ENCODE peak calls at places on chromosomes 6 and 20, in six cellular contexts. G is H1, T is HepG2, V is transverse colon, W is esophagus squamous epithelium, C is heart left ventricle. L is an unnamed sample.

GRCh38 chr6:96911171-96911570 is 13.4 kb upstream of the KLHL32 start:
- DNase-seq in G (no peak), T (no peak), V (no peak), W (no peak), C (no peak), L (no peak)

GRCh38 chr6:167410510-167410909 is 85.6 kb downstream of the TTLL2 start:
- DNase-seq in G (no peak), T (no peak), V (no peak), W (no peak), C (no peak), L (no peak)

GRCh38 chr6:96862560-96862959 is 25.3 kb upstream of the GPR63 start:
- DNase-seq in G (no peak), T (no peak), V (no peak), W (no peak), C (no peak), L (no peak)

GRCh38 chr6:26388441-26388840 is 5.5 kb downstream of the BTN2A2 start:
- DNase-seq in G (no peak), T (no peak), V (no peak), W (no peak), C (no peak), L (no peak)

GRCh38 chr20:12057778-12058177 is 140.1 kb downstream of the BTBD3 start:
- DNase-seq in G (no peak), T (no peak), V (no peak), W (no peak), C (no peak), L (no peak)

GRCh38 chr6:148723484-148723883 is 23.3 kb upstream of the UST start:
- DNase-seq in G (no peak), T (no peak), V (no peak), W (no peak), C (no peak), L (no peak)

GRCh38 chr20:9838378-9839295 is at the start of gene PAK5:
- DNase-seq in G (peak; percentile 93), T (peak; percentile 53), V (no peak), W (no peak), C (peak; percentile 42), L (no peak)

GRCh38 chr20:23666189-23666588 is 22.6 kb downstream of the CST4 start:
- DNase-seq in G (no peak), T (no peak), V (no peak), W (no peak), C (no peak), L (no peak)

GRCh38 chr6:77466055-77467028 is 3.1 kb upstream of the HTR1B start:
- DNase-seq in G (peak; percentile 72), T (peak; percentile 20), V (peak; percentile 30), W (no peak), C (no peak), L (peak; percentile 41)

GRCh38 chr6:2949536-2950083 is 21.8 kb downstream of the SERPINB6 start:
- DNase-seq in G (peak; percentile 20), T (no peak), V (no peak), W (no peak), C (no peak), L (no peak)

GRCh38 chr6:2952557-2953095 is 18.7 kb downstream of the SERPINB6 start:
- DNase-seq in G (peak; percentile 97), T (peak; percentile 72), V (peak; percentile 87), W (no peak), C (peak; percentile 87), L (peak; percentile 55)

GRCh38 chr6:2951723-2952122 is 19.6 kb downstream of the SERPINB6 start:
- DNase-seq in G (no peak), T (no peak), V (no peak), W (no peak), C (no peak), L (no peak)

GRCh38 chr6:2950713-2951112 is 20.7 kb downstream of the SERPINB6 start:
- DNase-seq in G (no peak), T (no peak), V (no peak), W (no peak), C (no peak), L (no peak)

GRCh38 chr6:2953098-2953497 is 18.3 kb downstream of the SERPINB6 start:
- DNase-seq in G (no peak), T (no peak), V (no peak), W (no peak), C (no peak), L (no peak)
- TF ChIP-seq POLR2A in G (no peak), T (no peak), V (no peak), W (no peak), C (no peak), L (no peak)

GRCh38 chr6:3749991-3750323 is 1.6 kb downstream of the PXDC1 start:
- DNase-seq in G (no peak), T (peak; percentile 30), V (peak; percentile 40), W (no peak), C (peak; percentile 61), L (peak; percentile 61)

GRCh38 chr6:3748208-3748701 is 3.3 kb downstream of the PXDC1 start:
- DNase-seq in G (peak; percentile 81), T (peak; percentile 85), V (peak; percentile 68), W (no peak), C (no peak), L (peak; percentile 96)

GRCh38 chr6:3750324-3751018 is 1.0 kb downstream of the PXDC1 start:
- DNase-seq in G (peak; percentile 76), T (peak; percentile 62), V (peak; percentile 83), W (no peak), C (peak; percentile 92), L (peak; percentile 78)

GRCh38 chr6:3748726-3749389 is 2.7 kb downstream of the PXDC1 start:
- DNase-seq in G (no peak), T (no peak), V (no peak), W (no peak), C (no peak), L (no peak)

DNA sequence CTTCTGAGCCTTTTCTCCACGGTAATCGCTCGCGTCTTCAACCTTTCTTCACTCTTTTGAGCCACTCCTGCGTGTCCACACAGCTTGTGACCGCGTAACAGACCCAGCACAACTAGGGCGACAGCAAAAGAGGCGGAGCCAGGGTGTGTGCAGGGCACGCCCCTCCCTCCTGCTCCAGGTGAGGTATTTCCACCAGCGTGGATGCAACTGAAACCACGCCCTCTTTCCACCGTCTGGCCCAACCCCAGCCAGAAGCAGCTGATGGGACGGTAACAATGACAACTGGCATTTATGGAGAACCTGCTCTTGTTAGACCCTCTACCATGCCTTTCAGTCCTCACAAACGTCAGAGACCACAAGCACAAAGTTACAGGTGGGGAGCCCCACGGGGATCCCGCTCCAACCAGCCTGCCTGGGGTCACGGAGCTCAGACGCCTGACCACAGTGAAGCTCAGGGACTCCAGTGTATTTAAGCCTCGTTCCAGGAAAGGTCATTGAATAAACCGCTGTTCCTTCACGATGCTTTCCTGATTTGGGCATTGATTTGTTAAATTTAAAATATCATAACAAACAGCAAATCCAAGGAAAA is 2.0 kb downstream of the PXDC1 start:
- DNase-seq in G (no peak), T (no peak), V (peak; percentile 76), W (no peak), C (peak; percentile 46), L (no peak)
- TF ChIP-seq POLR2A in G (no peak), T (peak; percentile 34), V (no peak), W (no peak), C (no peak), L (no peak)

GRCh38 chr6:41895300-41896233 is at the start of gene USP49:
- DNase-seq in G (peak; percentile 97), T (peak; percentile 78), V (peak; percentile 91), W (peak; percentile 33), C (peak; percentile 92), L (peak; percentile 86)
- TF ChIP-seq POLR2A in G (peak; percentile 20), T (no peak), V (no peak), W (no peak), C (no peak), L (peak; percentile 27)

GRCh38 chr6:110877154-110877564 is 2.6 kb downstream of the AMD1 start:
- DNase-seq in G (no peak), T (peak; percentile 72), V (no peak), W (no peak), C (no peak), L (no peak)

GRCh38 chr6:110875548-110876169 is 1.1 kb downstream of the AMD1 start:
- DNase-seq in G (peak; percentile 63), T (no peak), V (peak; percentile 63), W (no peak), C (peak; percentile 79), L (no peak)

GRCh38 chr6:110876170-110876773 is 1.7 kb downstream of the AMD1 start:
- DNase-seq in G (peak; percentile 80), T (peak; percentile 78), V (peak; percentile 92), W (peak; percentile 33), C (peak; percentile 90), L (peak; percentile 35)

GRCh38 chr6:110873981-110874879 is at the start of gene AMD1:
- DNase-seq in G (peak; percentile 93), T (peak; percentile 95), V (peak; percentile 97), W (peak; percentile 91), C (peak; percentile 98), L (peak; percentile 76)

GRCh38 chr6:110874880-110875547 is 429 bp downstream of the AMD1 start:
- DNase-seq in G (no peak), T (no peak), V (peak; percentile 63), W (no peak), C (peak; percentile 77), L (no peak)
- TF ChIP-seq POLR2A in G (no peak), T (no peak), V (no peak), W (no peak), C (no peak), L (no peak)

GRCh38 chr6:53066059-53066406 is 829 bp downstream of the FBXO9 start:
- DNase-seq in G (no peak), T (no peak), V (peak; percentile 52), W (no peak), C (peak; percentile 77), L (peak; percentile 29)

GRCh38 chr6:53067307-53067706 is 2.1 kb downstream of the FBXO9 start:
- DNase-seq in G (no peak), T (no peak), V (no peak), W (no peak), C (no peak), L (no peak)

GRCh38 chr6:53066874-53067273 is 1.7 kb downstream of the FBXO9 start:
- DNase-seq in G (no peak), T (no peak), V (no peak), W (no peak), C (no peak), L (no peak)

GRCh38 chr6:53069431-53069830 is 4.2 kb downstream of the FBXO9 start:
- DNase-seq in G (no peak), T (no peak), V (no peak), W (no peak), C (no peak), L (no peak)

GRCh38 chr6:53067799-53068442 is 2.7 kb downstream of the FBXO9 start:
- DNase-seq in G (no peak), T (no peak), V (no peak), W (no peak), C (no peak), L (no peak)
- TF ChIP-seq POLR2A in G (no peak), T (no peak), V (no peak), W (no peak), C (no peak), L (no peak)

DNA sequence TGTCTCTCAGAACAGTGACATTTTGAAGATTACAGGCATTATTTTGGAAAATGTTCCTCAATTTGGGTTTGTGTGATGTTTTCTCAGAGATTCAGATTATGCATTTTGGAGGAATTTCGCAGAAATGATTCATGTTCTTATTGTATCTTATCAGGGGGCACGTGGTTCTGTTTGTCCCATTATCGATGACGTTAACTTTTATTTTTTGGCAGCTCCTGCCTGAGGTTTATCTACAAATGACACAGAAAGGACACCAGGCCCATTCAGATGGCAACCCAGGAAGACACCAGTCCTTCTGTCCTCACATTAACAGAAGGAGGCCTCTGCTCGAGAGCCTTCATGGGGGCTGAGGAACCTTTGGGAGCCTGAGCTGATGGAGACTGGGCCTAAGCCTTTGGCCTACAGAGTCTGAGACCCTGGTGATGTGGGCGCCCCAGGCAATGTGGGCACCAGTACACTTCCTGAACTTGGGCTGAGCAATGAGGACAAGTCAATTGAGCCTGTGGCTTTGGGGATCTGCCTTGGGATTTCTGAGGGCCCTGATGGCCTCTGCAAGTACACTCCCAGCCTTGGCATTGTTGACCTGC is 41.2 kb upstream of the EZR start:
- DNase-seq in G (no peak), T (no peak), V (no peak), W (no peak), C (no peak), L (no peak)
- TF ChIP-seq POLR2A in G (no peak), T (no peak), V (no peak), W (no peak), C (no peak), L (no peak)